ENCODE peak calls at places on chromosome 11, in seven cellular contexts. Y, O, D, L, M, S and H are unnamed samples.

GRCh38 chr11:96167233-96167632 is 175.8 kb downstream of the MAML2 start:
- DNase-seq in S (no peak), O (no peak), M (no peak), D (no peak), L (no peak), Y (no peak), H (no peak)

GRCh38 chr11:29641201-29641600 is 375.6 kb downstream of the KCNA4 start:
- DNase-seq in O (no peak), Y (no peak), D (no peak), L (no peak), M (peak), S (no peak), H (no peak)

GRCh38 chr11:121104223-121104831 is 3.3 kb downstream of the TECTA start:
- DNase-seq in S (no peak), L (no peak), Y (no peak), O (no peak), M (no peak), D (no peak), H (no peak)

GRCh38 chr11:65709661-65710060 is 2.4 kb upstream of the KAT5 start:
- DNase-seq in L (no peak), M (no peak), S (no peak), O (no peak), D (no peak), Y (no peak), H (no peak)

GRCh38 chr11:113202431-113202830 is 112.0 kb upstream of the TTC12 start:
- DNase-seq in D (peak), S (peak), Y (no peak), O (no peak), M (peak), L (no peak), H (no peak)

GRCh38 chr11:119729581-119730346 is 764 bp upstream of the NECTIN1 start:
- DNase-seq in S (peak), M (peak), O (no peak), D (peak), Y (no peak), L (no peak), H (no peak)

GRCh38 chr11:12056112-12056511 is 47.7 kb upstream of the DKK3 start:
- DNase-seq in L (no peak), M (no peak), D (no peak), Y (no peak), S (no peak), O (no peak), H (no peak)

GRCh38 chr11:86440305-86440716 is 65.6 kb downstream of the CCDC81 start:
- DNase-seq in S (no peak), Y (no peak), O (no peak), D (no peak), L (no peak), M (no peak), H (no peak)

GRCh38 chr11:43870981-43871550 is 9.6 kb upstream of the ALKBH3 start:
- DNase-seq in O (no peak), L (no peak), Y (no peak), D (no peak), M (peak), S (no peak), H (no peak)

GRCh38 chr11:43403357-43404231 is 44.9 kb downstream of the TTC17 start:
- DNase-seq in L (no peak), D (no peak), S (no peak), O (no peak), Y (no peak), M (no peak), H (no peak)

GRCh38 chr11:17972987-17973386 is 39.9 kb downstream of the SERGEF start:
- DNase-seq in S (peak), L (no peak), D (no peak), O (no peak), M (peak), Y (no peak), H (no peak)

GRCh38 chr11:47590026-47590861 is 3.8 kb downstream of the FAM180B start:
- DNase-seq in D (no peak), L (no peak), Y (no peak), O (no peak), S (no peak), M (no peak), H (no peak)

GRCh38 chr11:119130662-119131061 is 9.3 kb downstream of the HINFP start:
- DNase-seq in O (no peak), Y (no peak), D (no peak), L (no peak), S (no peak), M (no peak), H (no peak)

GRCh38 chr11:61683961-61684869 is 4.0 kb downstream of the DAGLA start:
- DNase-seq in D (no peak), O (no peak), S (no peak), L (no peak), Y (no peak), M (no peak), H (no peak)

GRCh38 chr11:16160146-16160545 is 196.2 kb downstream of the SOX6 start:
- DNase-seq in S (no peak), O (no peak), M (no peak), Y (no peak), L (no peak), D (no peak), H (no peak)

GRCh38 chr11:86481399-86481798 is 106.7 kb downstream of the CCDC81 start:
- DNase-seq in L (no peak), O (no peak), S (no peak), Y (no peak), M (no peak), D (no peak), H (no peak)

GRCh38 chr11:112795896-112796686 is 165.1 kb upstream of the NCAM1 start:
- DNase-seq in M (no peak), D (no peak), O (no peak), Y (no peak), S (no peak), L (peak), H (no peak)

GRCh38 chr11:109106201-109106906 is 315.6 kb upstream of the C11orf87 start:
- DNase-seq in S (no peak), Y (no peak), M (no peak), O (no peak), D (no peak), L (no peak), H (peak)

GRCh38 chr11:128629516-128630106 is 42.3 kb upstream of the ETS1 start:
- DNase-seq in L (no peak), Y (no peak), S (no peak), D (no peak), M (no peak), O (no peak), H (no peak)

GRCh38 chr11:86644291-86644690 is 28.1 kb downstream of the ME3 start:
- DNase-seq in L (no peak), D (no peak), S (no peak), M (no peak), Y (no peak), O (no peak), H (no peak)

GRCh38 chr11:12186683-12187082 is 76.3 kb downstream of the MICAL2 start:
- DNase-seq in D (no peak), S (no peak), M (no peak), L (no peak), O (no peak), Y (no peak), H (no peak)

GRCh38 chr11:112241486-112241885 is 15.3 kb downstream of the PTS start:
- DNase-seq in M (no peak), D (no peak), S (peak), L (no peak), Y (no peak), O (no peak), H (no peak)

GRCh38 chr11:68412593-68413475 is 47.7 kb upstream of the PPP6R3 start:
- DNase-seq in Y (peak), L (no peak), M (peak), S (no peak), D (no peak), O (no peak), H (no peak)

GRCh38 chr11:117875397-117876048 is 935 bp downstream of the FXYD6 start:
- DNase-seq in D (no peak), L (peak), S (no peak), O (peak), Y (no peak), M (no peak), H (peak)

GRCh38 chr11:46658259-46658658 is 40.9 kb downstream of the ATG13 start:
- DNase-seq in O (no peak), Y (no peak), M (no peak), L (no peak), D (no peak), S (no peak), H (no peak)

GRCh38 chr11:120954381-120954780 is 69.5 kb upstream of the TBCEL start:
- DNase-seq in M (no peak), O (no peak), S (no peak), L (no peak), D (no peak), Y (no peak), H (no peak)

GRCh38 chr11:693887-694562 is 997 bp downstream of the DEAF1 start:
- DNase-seq in Y (no peak), D (no peak), S (no peak), L (no peak), O (no peak), M (no peak), H (no peak)

GRCh38 chr11:22337571-22338464 is at the start of gene SLC17A6:
- DNase-seq in M (peak), D (peak), S (peak), Y (peak), L (no peak), O (no peak), H (peak)

GRCh38 chr11:94706211-94706610 is 61.9 kb upstream of the AMOTL1 start:
- DNase-seq in Y (no peak), O (no peak), S (peak), L (no peak), D (no peak), M (peak), H (no peak)

GRCh38 chr11:105202844-105203548 is 63.4 kb upstream of the CARD18 start:
- DNase-seq in Y (no peak), O (no peak), D (peak), S (no peak), L (no peak), M (no peak), H (no peak)

GRCh38 chr11:96169250-96169649 is 173.7 kb downstream of the MAML2 start:
- DNase-seq in O (no peak), D (no peak), S (no peak), L (no peak), M (no peak), Y (no peak), H (no peak)

GRCh38 chr11:12675951-12676711 is 1.9 kb downstream of the TEAD1 start:
- DNase-seq in L (no peak), S (no peak), M (peak), O (no peak), D (no peak), Y (no peak), H (no peak)

GRCh38 chr11:34476853-34477252 is 36.7 kb downstream of the ELF5 start:
- DNase-seq in D (no peak), M (peak), S (no peak), O (no peak), Y (no peak), L (no peak), H (no peak)